ENCODE peak calls at places on chromosomes 12 and 14, in seven cellular contexts. O is sigmoid colon, R is suprapubic skin, D is K562, S is A549, Z is stomach, K is SK-N-SH. N is an unnamed sample.

GRCh38 chr12:55830601-55831406 is 1.4 kb upstream of the DNAJC14 start:
- DNase-seq in O (peak; percentile 92), R (peak; percentile 90), D (peak; percentile 74), S (peak; percentile 40), Z (peak; percentile 67), K (peak; percentile 88), N (peak; percentile 96)

GRCh38 chr12:5440973-5441372 is 9.1 kb downstream of the NTF3 start:
- DNase-seq in O (no peak), R (no peak), D (no peak), S (no peak), Z (no peak), K (no peak), N (no peak)

GRCh38 chr14:96089401-96089800 is 50.2 kb downstream of the C14orf132 start:
- DNase-seq in O (peak; percentile 46), R (peak; percentile 58), D (no peak), S (no peak), Z (no peak), K (no peak), N (no peak)

GRCh38 chr12:47124451-47124850 is 44.7 kb upstream of the AMIGO2 start:
- DNase-seq in O (no peak), R (no peak), D (no peak), S (no peak), Z (no peak), K (no peak), N (no peak)

GRCh38 chr14:64238049-64238448 is 56.1 kb downstream of the ESR2 start:
- DNase-seq in O (no peak), R (no peak), D (no peak), S (no peak), Z (no peak), K (no peak), N (no peak)

GRCh38 chr14:59269431-59269830 is 81.0 kb downstream of the DAAM1 start:
- DNase-seq in O (no peak), R (no peak), D (no peak), S (no peak), Z (no peak), K (no peak), N (no peak)

GRCh38 chr12:630656-631632 is 32.3 kb downstream of the NINJ2 start:
- DNase-seq in O (peak; percentile 76), R (peak; percentile 75), D (no peak), S (no peak), Z (peak; percentile 72), K (no peak), N (no peak)

GRCh38 chr12:132289356-132290202 is 39.8 kb downstream of the GALNT9 start:
- DNase-seq in O (no peak), R (no peak), D (no peak), S (no peak), Z (no peak), K (no peak), N (no peak)

GRCh38 chr12:25518512-25518911 is 34.6 kb downstream of the LMNTD1 start:
- DNase-seq in O (no peak), R (no peak), D (no peak), S (no peak), Z (no peak), K (no peak), N (no peak)

GRCh38 chr12:103680591-103681065 is 93.6 kb downstream of the STAB2 start:
- DNase-seq in O (no peak), R (no peak), D (peak; percentile 57), S (no peak), Z (no peak), K (peak; percentile 72), N (no peak)

GRCh38 chr12:78229491-78230209 is 399.0 kb downstream of the NAV3 start:
- DNase-seq in O (no peak), R (no peak), D (peak; percentile 9), S (peak; percentile 4), Z (no peak), K (peak; percentile 13), N (no peak)

GRCh38 chr14:36556811-36557433 is 25.5 kb downstream of the NKX2-8 start:
- DNase-seq in O (no peak), R (no peak), D (peak; percentile 34), S (peak; percentile 50), Z (no peak), K (peak; percentile 39), N (no peak)

GRCh38 chr14:95577067-95577800 is 42.4 kb downstream of the GLRX5 start:
- DNase-seq in O (no peak), R (no peak), D (no peak), S (no peak), Z (no peak), K (no peak), N (no peak)

GRCh38 chr14:65150891-65151290 is 48.6 kb upstream of the MAX start:
- DNase-seq in O (no peak), R (no peak), D (no peak), S (no peak), Z (no peak), K (no peak), N (no peak)

GRCh38 chr14:55754471-55754870 is 174.5 kb downstream of the KTN1 start:
- DNase-seq in O (no peak), R (no peak), D (no peak), S (no peak), Z (no peak), K (no peak), N (no peak)

GRCh38 chr12:87687362-87687761 is 341.8 kb downstream of the C12orf50 start:
- DNase-seq in O (no peak), R (no peak), D (no peak), S (no peak), Z (no peak), K (no peak), N (no peak)

GRCh38 chr12:53255993-53256392 is 12.1 kb upstream of the ESPL1 start:
- DNase-seq in O (no peak), R (no peak), D (no peak), S (no peak), Z (no peak), K (no peak), N (no peak)

GRCh38 chr12:53251477-53252348 is 16.4 kb upstream of the ESPL1 start:
- DNase-seq in O (peak; percentile 91), R (peak; percentile 86), D (peak; percentile 85), S (peak; percentile 87), Z (peak; percentile 76), K (peak; percentile 97), N (peak; percentile 96)

GRCh38 chr12:53253298-53253697 is 14.8 kb upstream of the ESPL1 start:
- DNase-seq in O (no peak), R (no peak), D (no peak), S (no peak), Z (no peak), K (no peak), N (no peak)

GRCh38 chr12:53254816-53255545 is 13.1 kb upstream of the ESPL1 start:
- DNase-seq in O (no peak), R (no peak), D (no peak), S (no peak), Z (no peak), K (no peak), N (no peak)

DNA sequence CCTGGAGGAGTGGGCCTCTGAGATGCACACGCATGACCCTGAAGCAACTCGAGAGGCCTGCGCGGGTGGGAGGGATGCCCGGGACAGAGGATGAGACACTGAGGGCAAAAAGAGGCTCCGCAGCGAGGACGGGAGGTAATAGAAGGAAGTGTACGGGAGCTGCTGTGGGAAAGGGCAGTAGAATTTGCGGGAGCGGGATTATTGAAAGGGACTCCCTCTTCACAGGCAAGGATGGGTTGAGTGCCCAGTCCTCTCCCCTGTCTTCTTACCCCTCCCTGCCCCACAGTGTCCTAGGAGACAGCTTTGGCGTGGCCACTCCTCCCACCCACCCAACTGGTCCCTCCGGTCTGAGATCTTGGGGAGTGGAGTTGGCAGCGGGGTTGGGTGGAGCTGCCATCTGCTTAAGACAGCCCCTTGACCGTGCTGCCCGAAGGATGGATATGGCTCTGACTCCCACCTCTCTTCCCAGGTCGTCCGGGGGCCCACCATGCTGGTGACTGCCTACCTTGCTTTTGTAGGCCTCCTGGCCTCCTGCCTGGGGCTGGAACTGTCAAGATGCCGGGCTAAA is 15.7 kb upstream of the ESPL1 start:
- DNase-seq in O (peak; percentile 71), R (peak; percentile 78), D (no peak), S (peak; percentile 27), Z (peak; percentile 48), K (no peak), N (no peak)
- TF ChIP-seq EP300 in O (no peak), R (no peak), D (no peak), S (no peak), Z (no peak), K (no peak), N (no peak)

GRCh38 chr12:57141249-57141648 is 6.2 kb downstream of the LRP1-AS start:
- DNase-seq in O (no peak), R (no peak), D (no peak), S (no peak), Z (no peak), K (no peak), N (no peak)

GRCh38 chr12:57142121-57142520 is 5.3 kb downstream of the LRP1-AS start:
- DNase-seq in O (no peak), R (no peak), D (no peak), S (no peak), Z (no peak), K (no peak), N (no peak)

GRCh38 chr12:57142727-57143126 is 4.7 kb downstream of the LRP1-AS start:
- DNase-seq in O (no peak), R (no peak), D (no peak), S (no peak), Z (no peak), K (no peak), N (no peak)

GRCh38 chr12:57145460-57146059 is 1.9 kb downstream of the LRP1-AS start:
- DNase-seq in O (no peak), R (no peak), D (no peak), S (no peak), Z (no peak), K (no peak), N (no peak)

DNA sequence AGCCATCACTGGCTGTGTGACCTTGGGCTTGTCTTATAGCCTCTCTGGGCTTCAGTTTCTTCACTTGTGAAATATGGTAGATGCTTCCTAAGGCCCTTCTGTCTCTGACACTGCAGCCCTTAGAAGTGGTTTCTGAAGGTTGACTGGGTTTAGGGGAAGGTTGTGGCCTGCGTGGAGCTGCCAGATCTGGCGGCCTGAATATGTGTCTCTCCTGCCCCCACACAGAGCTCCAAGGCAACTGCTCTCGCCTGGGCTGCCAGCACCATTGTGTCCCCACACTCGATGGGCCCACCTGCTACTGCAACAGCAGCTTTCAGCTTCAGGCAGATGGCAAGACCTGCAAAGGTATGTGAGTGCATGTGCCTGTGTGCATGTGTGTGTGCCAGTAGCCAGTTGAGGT is 4.0 kb downstream of the LRP1-AS start:
- DNase-seq in O (no peak), R (no peak), D (no peak), S (no peak), Z (no peak), K (no peak), N (no peak)
- TF ChIP-seq EP300 in O (no peak), R (no peak), D (no peak), S (no peak), Z (no peak), K (no peak), N (no peak)

GRCh38 chr12:94397401-94397800 is 62.3 kb downstream of the CEP83 start:
- DNase-seq in O (no peak), R (no peak), D (no peak), S (no peak), Z (no peak), K (no peak), N (no peak)
- TF ChIP-seq EP300 in O (no peak), R (no peak), D (no peak), S (no peak), Z (no peak), K (no peak), N (no peak)

DNA sequence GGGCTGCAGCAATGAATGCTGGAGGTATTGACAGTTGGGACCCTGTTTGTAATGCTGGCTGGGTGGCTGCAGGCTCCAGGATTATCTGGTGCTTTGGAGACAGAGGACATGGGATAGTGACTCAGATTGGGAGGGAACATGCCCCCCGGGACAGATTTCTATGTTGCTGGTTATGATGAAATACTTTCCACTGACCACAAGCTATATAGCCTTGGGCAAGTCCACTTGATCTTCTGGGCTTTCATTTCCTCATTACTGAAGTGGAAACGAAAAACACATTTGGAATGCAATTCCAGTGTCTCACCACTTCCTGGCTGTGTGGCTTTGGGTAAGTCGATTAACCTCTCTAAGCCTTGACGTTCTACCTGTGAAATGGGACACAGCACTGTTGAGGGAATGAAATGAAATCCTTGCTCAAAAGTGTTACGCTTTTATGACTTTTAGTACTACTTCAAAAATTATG is 6.3 kb upstream of the TPCN1 start:
- DNase-seq in O (peak; percentile 91), R (peak; percentile 91), D (no peak), S (peak; percentile 79), Z (no peak), K (peak; percentile 45), N (no peak)
- TF ChIP-seq EP300 in O (peak; percentile 74), R (no peak), D (no peak), S (no peak), Z (no peak), K (no peak), N (no peak)

N was measured in esophagus muscularis mucosa.